ENCODE peak calls at places on chromosomes 7 and 10, in ten cellular contexts. N is IMR-90; I is PC-3; O is breast epithelium; C is CD8-positive, alpha-beta memory T cell; T is AG04450; A is left lung; Y is upper lobe of right lung; W is H9; H is fibroblast of lung. J is an unnamed sample. For H3K9me3, the result is how much of the 10 kb centered on the place peaks cover.

GRCh38 chr10:121375201-121375600 is 223.0 kb downstream of the FGFR2 start:
- DNase-seq in I (no peak), C (no peak), N (no peak), A (no peak), H (no peak), T (no peak), W (no peak), O (no peak), Y (no peak), J (no peak)

GRCh38 chr7:12685550-12685949 is 1.9 kb upstream of the ARL4A start:
- DNase-seq in C (peak), T (no peak), A (peak), N (peak), H (peak), O (no peak), I (peak), W (peak), Y (no peak), J (peak)

GRCh38 chr7:140883378-140883777 is 41.4 kb downstream of the BRAF start:
- DNase-seq in N (no peak), A (no peak), H (no peak), C (no peak), Y (no peak), T (no peak), I (no peak), W (no peak), O (no peak), J (no peak)

GRCh38 chr10:19782430-19783089 is 33.7 kb upstream of the PLXDC2 start:
- DNase-seq in Y (no peak), A (no peak), H (no peak), N (no peak), I (no peak), C (no peak), W (no peak), T (no peak), O (no peak), J (no peak)

GRCh38 chr10:63537511-63537910 is 16.3 kb downstream of the REEP3 start:
- DNase-seq in O (no peak), W (no peak), C (no peak), H (no peak), Y (no peak), N (no peak), A (no peak), T (no peak), I (no peak), J (no peak)

GRCh38 chr7:99080679-99081078 is 63.2 kb downstream of the SMURF1 start:
- DNase-seq in T (no peak), O (no peak), N (no peak), Y (no peak), W (no peak), A (no peak), I (no peak), H (no peak), C (no peak), J (no peak)

GRCh38 chr7:72445075-72445474 is 32.9 kb upstream of the CALN1 start:
- DNase-seq in A (no peak), Y (no peak), I (no peak), W (no peak), H (no peak), O (no peak), N (no peak), T (no peak), C (no peak), J (no peak)

GRCh38 chr10:75137533-75138438 is 26.3 kb downstream of the SAMD8 start:
- DNase-seq in W (no peak), O (no peak), N (peak), T (peak), A (no peak), H (peak), Y (no peak), I (peak), C (no peak), J (no peak)

GRCh38 chr10:71271626-71272025 is 47.4 kb upstream of the SLC29A3 start:
- DNase-seq in O (no peak), T (no peak), C (no peak), I (no peak), Y (no peak), A (peak), W (no peak), N (peak), H (peak), J (no peak)

GRCh38 chr10:120804020-120804419 is 47.1 kb upstream of the WDR11 start:
- DNase-seq in H (no peak), Y (no peak), I (no peak), O (no peak), C (no peak), N (no peak), W (no peak), T (no peak), A (no peak), J (no peak)

GRCh38 chr7:105776986-105777910 is 99.2 kb downstream of the ATXN7L1 start:
- DNase-seq in H (peak), T (no peak), O (no peak), A (no peak), N (peak), W (no peak), Y (no peak), I (peak), C (no peak), J (no peak)

GRCh38 chr7:36474283-36475010 is 84.8 kb downstream of the ANLN start:
- DNase-seq in N (peak), I (peak), Y (no peak), W (no peak), C (no peak), T (no peak), O (no peak), H (peak), A (no peak), J (no peak)

GRCh38 chr10:103481974-103482531 is 3.0 kb upstream of the CALHM3 start:
- DNase-seq in T (peak), O (no peak), I (peak), C (no peak), H (peak), W (no peak), Y (no peak), A (peak), N (peak), J (no peak)

GRCh38 chr10:33066558-33067236 is 108.7 kb upstream of the ITGB1 start:
- DNase-seq in H (peak), O (no peak), Y (no peak), N (peak), C (no peak), W (no peak), A (no peak), I (peak), T (no peak), J (no peak)

GRCh38 chr7:73740771-73741170 is 2.2 kb upstream of the ABHD11 start:
- DNase-seq in O (peak), W (peak), Y (no peak), N (no peak), T (no peak), H (no peak), C (no peak), A (no peak), I (no peak), J (no peak)

GRCh38 chr7:682810-683209 is 43.7 kb upstream of the DNAAF5 start:
- DNase-seq in A (peak), C (peak), T (no peak), N (no peak), Y (peak), I (no peak), W (no peak), O (no peak), H (no peak), J (no peak)

GRCh38 chr7:55623617-55624016 is 51.3 kb upstream of the VOPP1 start:
- DNase-seq in H (no peak), A (no peak), O (no peak), W (no peak), N (no peak), I (no peak), T (no peak), C (no peak), Y (no peak), J (no peak)

GRCh38 chr7:925601-926000 is 28.9 kb downstream of the ADAP1 start:
- DNase-seq in T (no peak), Y (peak), N (no peak), W (no peak), A (peak), H (no peak), C (peak), O (no peak), I (no peak), J (peak)

GRCh38 chr10:98664329-98665042 is 217.8 kb upstream of the HPS1 start:
- DNase-seq in C (peak), H (no peak), A (no peak), N (peak), O (no peak), I (peak), W (peak), T (no peak), Y (no peak), J (peak)

GRCh38 chr10:101043356-101043707 is 12.3 kb downstream of the SFXN3 start:
- DNase-seq in N (no peak), O (no peak), H (no peak), I (no peak), C (no peak), A (no peak), W (no peak), Y (no peak), T (no peak), J (no peak)

GRCh38 chr10:44857363-44858016 is 53.6 kb upstream of the TMEM72 start:
- DNase-seq in T (peak), Y (peak), N (peak), I (peak), A (peak), O (no peak), C (peak), W (peak), H (peak), J (peak)

GRCh38 chr10:22715290-22715625 is 880 bp upstream of the PIP4K2A start:
- DNase-seq in Y (no peak), O (no peak), T (no peak), H (no peak), I (no peak), C (no peak), W (no peak), A (no peak), N (no peak), J (no peak)

GRCh38 chr10:101135151-101136006 is 4.3 kb downstream of the TLX1 start:
- DNase-seq in H (no peak), A (no peak), C (no peak), I (no peak), T (no peak), Y (no peak), N (no peak), O (no peak), W (peak), J (no peak)

GRCh38 chr7:43294080-43294630 is 181.7 kb downstream of the HECW1 start:
- DNase-seq in O (no peak), W (peak), C (no peak), T (peak), Y (no peak), H (peak), N (peak), I (peak), A (no peak), J (no peak)

GRCh38 chr7:131355917-131356777 is 28.5 kb downstream of the MKLN1 start:
- DNase-seq in W (no peak), A (no peak), C (no peak), T (no peak), H (no peak), O (no peak), Y (no peak), I (no peak), N (no peak), J (peak)

GRCh38 chr7:108094933-108095710 is 35.0 kb downstream of the LAMB4 start:
- DNase-seq in W (no peak), Y (no peak), O (peak), I (peak), N (peak), C (no peak), T (no peak), H (peak), A (no peak), J (peak)

GRCh38 chr10:80195046-80195574 is 10.2 kb downstream of the ANXA11 start:
- DNase-seq in T (no peak), I (no peak), Y (no peak), H (no peak), W (no peak), N (no peak), O (no peak), A (no peak), C (no peak), J (no peak)

GRCh38 chr10:11148131-11148530 is 130.5 kb downstream of the CELF2 start:
- DNase-seq in O (no peak), A (no peak), W (no peak), N (no peak), H (no peak), C (no peak), I (no peak), T (no peak), Y (no peak), J (no peak)

GRCh38 chr7:43655584-43655983 is 72.7 kb downstream of the STK17A start:
- DNase-seq in H (no peak), C (no peak), T (no peak), N (no peak), O (no peak), I (peak), W (no peak), Y (no peak), A (no peak), J (no peak)

GRCh38 chr7:94297397-94297838 is 97.3 kb upstream of the COL1A2 start:
- DNase-seq in C (no peak), A (no peak), Y (no peak), T (peak), O (no peak), W (no peak), H (peak), I (peak), N (peak), J (no peak)

GRCh38 chr10:47031251-47031952 is 120.2 kb downstream of the PTPN20 start:
- DNase-seq in N (no peak), A (no peak), I (no peak), O (no peak), C (no peak), Y (peak), W (peak), H (no peak), T (no peak), J (no peak)

GRCh38 chr7:75727881-75728592 is 10.7 kb downstream of the HIP1 start:
- DNase-seq in Y (peak), A (peak), I (peak), C (peak), W (peak), N (peak), O (peak), T (no peak), H (peak), J (peak)

GRCh38 chr7:148540041-148540738 is 50.4 kb upstream of the C7orf33 start:
- DNase-seq in I (peak), T (no peak), A (no peak), W (no peak), C (no peak), Y (no peak), O (no peak), N (peak), H (peak), J (no peak)

GRCh38 chr10:2111936-2112335 is 374.6 kb upstream of the ADARB2 start:
- DNase-seq in T (no peak), Y (no peak), H (peak), I (peak), N (no peak), C (no peak), O (no peak), W (peak), A (no peak), J (no peak)

GRCh38 chr7:95614442-95614940 is 18.2 kb upstream of the PDK4 start:
- DNase-seq in H (no peak), I (no peak), T (no peak), C (no peak), A (no peak), W (no peak), N (no peak), Y (no peak), O (no peak), J (no peak)

GRCh38 chr7:23242935-23243334 is 3.6 kb upstream of the GPNMB start:
- DNase-seq in O (no peak), W (no peak), T (no peak), H (no peak), A (no peak), I (no peak), N (no peak), Y (no peak), C (no peak), J (no peak)

GRCh38 chr10:5068274-5069017 is 25.8 kb upstream of the AKR1C3 start:
- DNase-seq in W (no peak), N (no peak), H (no peak), Y (no peak), T (no peak), C (no peak), O (no peak), I (no peak), A (no peak), J (no peak)

DNA sequence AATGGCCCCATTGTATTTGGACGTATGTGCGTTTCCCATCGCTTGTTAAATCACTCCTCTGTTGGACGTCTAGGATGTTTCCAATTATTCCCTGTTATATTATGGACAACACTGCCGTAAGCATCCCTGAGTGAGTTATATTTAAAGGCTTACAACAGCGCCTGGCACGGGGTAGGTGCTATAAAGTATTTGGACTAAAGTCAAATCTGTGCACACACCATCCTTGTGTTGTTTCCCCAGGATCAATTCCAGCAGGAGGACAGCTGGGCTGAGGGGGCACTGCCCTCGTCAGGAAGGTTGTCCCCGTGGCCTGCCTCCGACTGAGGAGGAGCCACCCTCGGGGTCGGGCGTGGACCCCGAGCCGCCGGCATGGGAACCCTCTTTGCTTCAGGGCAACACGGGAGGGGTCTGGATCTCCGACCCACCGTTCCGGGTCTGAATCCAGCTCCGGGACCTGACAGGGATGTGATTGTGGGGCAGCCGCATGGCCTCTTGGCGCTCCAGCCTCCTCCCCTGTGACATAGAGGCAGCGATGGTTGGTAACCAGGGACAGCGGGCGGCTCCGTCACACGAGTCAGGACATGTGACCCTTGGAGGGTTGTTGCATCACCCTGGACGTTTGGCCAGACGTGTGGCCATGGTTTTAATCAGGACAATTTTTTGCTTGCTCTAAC is 1.5 kb upstream of the JAKMIP3 start:
- DNase-seq in W (no peak), C (no peak), Y (peak), N (no peak), T (no peak), A (peak), O (no peak), H (no peak), I (no peak), J (no peak)
- H3K27ac ChIP-seq in W (no peak), C (no peak), Y (no peak), N (no peak), T (no peak), A (no peak), O (no peak), H (no peak), I (no peak), J (no peak)

GRCh38 chr7:19815546-19815945 is 42.1 kb upstream of the TMEM196 start:
- DNase-seq in C (no peak), A (no peak), T (no peak), H (peak), I (no peak), W (no peak), N (no peak), O (no peak), Y (no peak), J (no peak)
- H3K9me3 ChIP-seq in C (under half), A (under half), T (under half), H (under half), I (under half), W (under half), N (under half), O (under half), Y (under half), J (under half)

GRCh38 chr10:60607409-60607808 is 170.9 kb upstream of the CDK1 start:
- DNase-seq in W (no peak), N (no peak), H (no peak), T (no peak), Y (no peak), A (no peak), C (no peak), O (no peak), I (no peak), J (no peak)

GRCh38 chr10:60611291-60611747 is 167.0 kb upstream of the CDK1 start:
- DNase-seq in C (no peak), W (peak), H (peak), O (no peak), I (peak), N (peak), T (no peak), A (peak), Y (no peak), J (peak)

GRCh38 chr10:60605476-60605875 is 172.8 kb upstream of the CDK1 start:
- DNase-seq in A (no peak), T (no peak), Y (no peak), N (no peak), C (no peak), O (no peak), I (no peak), W (no peak), H (no peak), J (no peak)

GRCh38 chr10:60604356-60604755 is 173.9 kb upstream of the CDK1 start:
- DNase-seq in Y (no peak), C (no peak), T (no peak), H (peak), N (no peak), O (no peak), W (no peak), I (no peak), A (no peak), J (peak)

DNA sequence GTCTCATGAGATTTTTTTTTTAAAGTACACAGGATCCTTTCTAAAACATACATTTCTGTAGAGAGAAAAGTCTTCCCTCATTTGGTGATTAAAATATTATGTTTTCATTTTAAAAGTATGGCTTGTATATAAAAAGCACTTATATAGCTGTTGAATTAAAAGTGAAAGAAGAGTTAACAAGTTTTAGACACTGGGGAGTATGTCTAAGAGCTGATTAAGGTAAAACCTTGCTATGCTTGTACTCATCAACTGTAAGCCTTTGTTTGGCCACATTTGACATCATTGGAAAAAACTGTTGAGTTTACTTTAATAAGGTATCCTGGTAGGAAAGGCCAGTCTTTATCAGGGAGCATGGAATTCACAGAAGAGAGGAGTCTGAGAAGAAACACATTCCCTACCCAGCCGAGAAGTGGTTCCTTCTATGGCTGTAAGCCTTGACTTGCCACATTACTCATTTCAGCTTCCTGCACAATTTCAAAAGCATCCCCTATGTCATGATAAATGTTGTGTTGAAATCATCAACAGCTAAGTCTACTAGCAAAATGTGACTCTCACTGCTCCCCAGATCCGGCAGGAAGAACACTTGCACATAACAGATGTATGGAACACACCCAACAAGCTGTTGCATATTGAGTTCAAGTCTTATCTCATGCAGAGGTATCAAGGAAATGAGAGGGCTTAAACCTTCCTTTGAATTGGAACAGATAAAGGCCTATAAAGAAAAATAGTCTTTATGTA is 171.8 kb upstream of the CDK1 start:
- DNase-seq in W (no peak), T (no peak), I (no peak), C (no peak), O (no peak), N (peak), Y (no peak), A (no peak), H (peak), J (no peak)
- H3K27ac ChIP-seq in W (no peak), T (no peak), I (no peak), C (no peak), O (no peak), N (no peak), Y (no peak), A (peak), H (no peak), J (no peak)

GRCh38 chr7:64874562-64875250 is 28.4 kb upstream of the ZNF273 start:
- DNase-seq in W (no peak), A (no peak), C (no peak), T (no peak), Y (no peak), N (no peak), I (no peak), H (no peak), O (no peak), J (no peak)

GRCh38 chr7:64875658-64876406 is 27.2 kb upstream of the ZNF273 start:
- DNase-seq in A (no peak), O (no peak), C (no peak), W (no peak), Y (no peak), I (no peak), T (no peak), H (no peak), N (no peak), J (no peak)

GRCh38 chr7:64873517-64873916 is 29.6 kb upstream of the ZNF273 start:
- DNase-seq in I (no peak), H (no peak), T (no peak), A (no peak), O (no peak), N (no peak), C (no peak), Y (no peak), W (no peak), J (no peak)

GRCh38 chr7:64874114-64874513 is 29.0 kb upstream of the ZNF273 start:
- DNase-seq in A (no peak), W (no peak), N (no peak), I (peak), Y (no peak), C (no peak), T (no peak), H (peak), O (peak), J (peak)

DNA sequence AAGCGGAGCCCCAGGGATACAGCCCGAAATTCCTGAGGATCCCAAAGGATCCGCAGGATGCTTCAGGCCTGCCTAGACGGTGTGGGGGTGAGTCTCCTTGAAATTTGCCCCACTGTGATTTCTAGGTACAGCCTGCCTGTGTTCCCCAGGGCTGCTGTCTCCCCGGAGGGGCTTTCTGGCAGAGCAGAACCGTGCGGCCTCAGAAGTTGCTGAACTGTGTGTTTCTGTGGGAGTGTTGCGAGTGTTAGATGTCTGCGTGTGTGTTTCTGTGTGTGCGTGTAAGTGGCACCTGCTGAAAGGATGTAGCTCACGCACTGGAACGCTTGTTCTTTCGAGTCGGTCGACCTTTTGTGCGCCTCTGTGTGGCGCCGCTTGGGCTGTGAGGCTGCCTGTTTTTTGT is 27.8 kb upstream of the ZNF273 start:
- DNase-seq in A (no peak), C (no peak), W (no peak), I (no peak), Y (no peak), H (no peak), N (no peak), T (no peak), O (no peak), J (no peak)
- H3K9me3 ChIP-seq in A (under half), C (under half), W (under half), I (under half), Y (under half), H (under half), N (under half), T (half or more), O (under half), J (under half)